ENCODE peak calls at places on chromosomes 6 and 20, in ten cellular contexts. One of them, this sample, is unnamed.

GRCh38 chr20:7272512-7272911 is 505.0 kb downstream of the BMP2 start:
- DNase-seq in NB4: peak
- DNase-seq in AG04450: no peak
- DNase-seq in NCI-H2029: no peak
- DNase-seq in AG09309: no peak
- DNase-seq in brain microvascular endothelial cell: no peak
- DNase-seq in GM18507: no peak
- DNase-seq in astrocyte of the spinal cord: peak
- DNase-seq in stimulated activated CD4-positive, alpha-beta T cell treated with anti-CD3 and anti-CD28 coated beads, Interleukin-1b, Interleukin-23, amount 100 ng/mL, for 1 hour: no peak
- DNase-seq in ELR: no peak
- DNase-seq in this sample: no peak

GRCh38 chr6:12081776-12082175 is 69.7 kb downstream of the HIVEP1 start:
- DNase-seq in NB4: no peak
- DNase-seq in AG04450: no peak
- DNase-seq in NCI-H2029: no peak
- DNase-seq in AG09309: no peak
- DNase-seq in brain microvascular endothelial cell: no peak
- DNase-seq in GM18507: no peak
- DNase-seq in astrocyte of the spinal cord: no peak
- DNase-seq in stimulated activated CD4-positive, alpha-beta T cell treated with anti-CD3 and anti-CD28 coated beads, Interleukin-1b, Interleukin-23, amount 100 ng/mL, for 1 hour: no peak
- DNase-seq in ELR: no peak
- DNase-seq in this sample: no peak

GRCh38 chr20:37160683-37161082 is 18.4 kb upstream of the RPN2 start:
- DNase-seq in NB4: no peak
- DNase-seq in AG04450: no peak
- DNase-seq in NCI-H2029: no peak
- DNase-seq in AG09309: no peak
- DNase-seq in brain microvascular endothelial cell: no peak
- DNase-seq in GM18507: no peak
- DNase-seq in astrocyte of the spinal cord: no peak
- DNase-seq in stimulated activated CD4-positive, alpha-beta T cell treated with anti-CD3 and anti-CD28 coated beads, Interleukin-1b, Interleukin-23, amount 100 ng/mL, for 1 hour: no peak
- DNase-seq in ELR: no peak
- DNase-seq in this sample: no peak

GRCh38 chr6:38213275-38213674 is 393.7 kb downstream of the ZFAND3 start:
- DNase-seq in NB4: no peak
- DNase-seq in AG04450: no peak
- DNase-seq in NCI-H2029: no peak
- DNase-seq in AG09309: no peak
- DNase-seq in brain microvascular endothelial cell: no peak
- DNase-seq in GM18507: no peak
- DNase-seq in astrocyte of the spinal cord: no peak
- DNase-seq in stimulated activated CD4-positive, alpha-beta T cell treated with anti-CD3 and anti-CD28 coated beads, Interleukin-1b, Interleukin-23, amount 100 ng/mL, for 1 hour: no peak
- DNase-seq in ELR: peak
- DNase-seq in this sample: no peak

GRCh38 chr6:29853245-29853644 is 25.6 kb downstream of the HLA-G start:
- DNase-seq in NB4: no peak
- DNase-seq in AG04450: no peak
- DNase-seq in NCI-H2029: no peak
- DNase-seq in AG09309: no peak
- DNase-seq in brain microvascular endothelial cell: no peak
- DNase-seq in GM18507: no peak
- DNase-seq in astrocyte of the spinal cord: no peak
- DNase-seq in stimulated activated CD4-positive, alpha-beta T cell treated with anti-CD3 and anti-CD28 coated beads, Interleukin-1b, Interleukin-23, amount 100 ng/mL, for 1 hour: no peak
- DNase-seq in ELR: no peak
- DNase-seq in this sample: no peak

GRCh38 chr20:9503530-9504251 is 10.7 kb upstream of the LAMP5 start:
- DNase-seq in NB4: peak
- DNase-seq in AG04450: no peak
- DNase-seq in NCI-H2029: no peak
- DNase-seq in AG09309: peak
- DNase-seq in brain microvascular endothelial cell: peak
- DNase-seq in GM18507: no peak
- DNase-seq in astrocyte of the spinal cord: peak
- DNase-seq in stimulated activated CD4-positive, alpha-beta T cell treated with anti-CD3 and anti-CD28 coated beads, Interleukin-1b, Interleukin-23, amount 100 ng/mL, for 1 hour: no peak
- DNase-seq in ELR: peak
- DNase-seq in this sample: no peak

GRCh38 chr6:95431637-95432228 is 145.6 kb upstream of the MANEA start:
- DNase-seq in NB4: peak
- DNase-seq in AG04450: peak
- DNase-seq in NCI-H2029: peak
- DNase-seq in AG09309: peak
- DNase-seq in brain microvascular endothelial cell: peak
- DNase-seq in GM18507: no peak
- DNase-seq in astrocyte of the spinal cord: peak
- DNase-seq in stimulated activated CD4-positive, alpha-beta T cell treated with anti-CD3 and anti-CD28 coated beads, Interleukin-1b, Interleukin-23, amount 100 ng/mL, for 1 hour: no peak
- DNase-seq in ELR: peak
- DNase-seq in this sample: no peak

GRCh38 chr20:48827880-48828733 is at the start of gene PREX1:
- DNase-seq in NB4: peak
- DNase-seq in AG04450: no peak
- DNase-seq in NCI-H2029: no peak
- DNase-seq in AG09309: peak
- DNase-seq in brain microvascular endothelial cell: peak
- DNase-seq in GM18507: peak
- DNase-seq in astrocyte of the spinal cord: peak
- DNase-seq in stimulated activated CD4-positive, alpha-beta T cell treated with anti-CD3 and anti-CD28 coated beads, Interleukin-1b, Interleukin-23, amount 100 ng/mL, for 1 hour: peak
- DNase-seq in ELR: peak
- DNase-seq in this sample: peak

GRCh38 chr6:109447878-109448555 is 7.5 kb downstream of the SMPD2 start:
- DNase-seq in NB4: peak
- DNase-seq in AG04450: no peak
- DNase-seq in NCI-H2029: no peak
- DNase-seq in AG09309: no peak
- DNase-seq in brain microvascular endothelial cell: no peak
- DNase-seq in GM18507: no peak
- DNase-seq in astrocyte of the spinal cord: no peak
- DNase-seq in stimulated activated CD4-positive, alpha-beta T cell treated with anti-CD3 and anti-CD28 coated beads, Interleukin-1b, Interleukin-23, amount 100 ng/mL, for 1 hour: no peak
- DNase-seq in ELR: no peak
- DNase-seq in this sample: no peak

GRCh38 chr6:1763411-1763810 is 153.7 kb downstream of the FOXC1 start:
- DNase-seq in NB4: peak
- DNase-seq in AG04450: no peak
- DNase-seq in NCI-H2029: no peak
- DNase-seq in AG09309: no peak
- DNase-seq in brain microvascular endothelial cell: no peak
- DNase-seq in GM18507: no peak
- DNase-seq in astrocyte of the spinal cord: no peak
- DNase-seq in stimulated activated CD4-positive, alpha-beta T cell treated with anti-CD3 and anti-CD28 coated beads, Interleukin-1b, Interleukin-23, amount 100 ng/mL, for 1 hour: no peak
- DNase-seq in ELR: no peak
- DNase-seq in this sample: no peak

GRCh38 chr20:52124821-52125220 is 66.8 kb downstream of the ZFP64 start:
- DNase-seq in NB4: no peak
- DNase-seq in AG04450: no peak
- DNase-seq in NCI-H2029: no peak
- DNase-seq in AG09309: no peak
- DNase-seq in brain microvascular endothelial cell: no peak
- DNase-seq in GM18507: no peak
- DNase-seq in astrocyte of the spinal cord: no peak
- DNase-seq in stimulated activated CD4-positive, alpha-beta T cell treated with anti-CD3 and anti-CD28 coated beads, Interleukin-1b, Interleukin-23, amount 100 ng/mL, for 1 hour: no peak
- DNase-seq in ELR: no peak
- DNase-seq in this sample: no peak

GRCh38 chr20:19935842-19936241 is 81.3 kb upstream of the NAA20 start:
- DNase-seq in NB4: no peak
- DNase-seq in AG04450: no peak
- DNase-seq in NCI-H2029: peak
- DNase-seq in AG09309: no peak
- DNase-seq in brain microvascular endothelial cell: no peak
- DNase-seq in GM18507: no peak
- DNase-seq in astrocyte of the spinal cord: no peak
- DNase-seq in stimulated activated CD4-positive, alpha-beta T cell treated with anti-CD3 and anti-CD28 coated beads, Interleukin-1b, Interleukin-23, amount 100 ng/mL, for 1 hour: no peak
- DNase-seq in ELR: no peak
- DNase-seq in this sample: no peak

GRCh38 chr20:24317224-24317623 is 152.2 kb upstream of the SYNDIG1 start:
- DNase-seq in NB4: no peak
- DNase-seq in AG04450: no peak
- DNase-seq in NCI-H2029: no peak
- DNase-seq in AG09309: no peak
- DNase-seq in brain microvascular endothelial cell: no peak
- DNase-seq in GM18507: no peak
- DNase-seq in astrocyte of the spinal cord: no peak
- DNase-seq in stimulated activated CD4-positive, alpha-beta T cell treated with anti-CD3 and anti-CD28 coated beads, Interleukin-1b, Interleukin-23, amount 100 ng/mL, for 1 hour: no peak
- DNase-seq in ELR: no peak
- DNase-seq in this sample: no peak

GRCh38 chr20:774016-774679 is 5.8 kb upstream of the SLC52A3 start:
- DNase-seq in NB4: peak
- DNase-seq in AG04450: no peak
- DNase-seq in NCI-H2029: no peak
- DNase-seq in AG09309: no peak
- DNase-seq in brain microvascular endothelial cell: no peak
- DNase-seq in GM18507: no peak
- DNase-seq in astrocyte of the spinal cord: no peak
- DNase-seq in stimulated activated CD4-positive, alpha-beta T cell treated with anti-CD3 and anti-CD28 coated beads, Interleukin-1b, Interleukin-23, amount 100 ng/mL, for 1 hour: no peak
- DNase-seq in ELR: no peak
- DNase-seq in this sample: no peak

GRCh38 chr6:41786451-41787218 is 859 bp upstream of the TOMM6 start:
- DNase-seq in NB4: peak
- DNase-seq in AG04450: no peak
- DNase-seq in NCI-H2029: peak
- DNase-seq in AG09309: no peak
- DNase-seq in brain microvascular endothelial cell: peak
- DNase-seq in GM18507: peak
- DNase-seq in astrocyte of the spinal cord: peak
- DNase-seq in stimulated activated CD4-positive, alpha-beta T cell treated with anti-CD3 and anti-CD28 coated beads, Interleukin-1b, Interleukin-23, amount 100 ng/mL, for 1 hour: peak
- DNase-seq in ELR: peak
- DNase-seq in this sample: peak

GRCh38 chr6:138235205-138235604 is 16.9 kb upstream of the PBOV1 start:
- DNase-seq in NB4: no peak
- DNase-seq in AG04450: no peak
- DNase-seq in NCI-H2029: no peak
- DNase-seq in AG09309: no peak
- DNase-seq in brain microvascular endothelial cell: no peak
- DNase-seq in GM18507: no peak
- DNase-seq in astrocyte of the spinal cord: no peak
- DNase-seq in stimulated activated CD4-positive, alpha-beta T cell treated with anti-CD3 and anti-CD28 coated beads, Interleukin-1b, Interleukin-23, amount 100 ng/mL, for 1 hour: no peak
- DNase-seq in ELR: no peak
- DNase-seq in this sample: no peak

GRCh38 chr6:118580585-118581419 is 32.7 kb downstream of the PLN start:
- DNase-seq in NB4: peak
- DNase-seq in AG04450: peak
- DNase-seq in NCI-H2029: peak
- DNase-seq in AG09309: peak
- DNase-seq in brain microvascular endothelial cell: peak
- DNase-seq in GM18507: no peak
- DNase-seq in astrocyte of the spinal cord: peak
- DNase-seq in stimulated activated CD4-positive, alpha-beta T cell treated with anti-CD3 and anti-CD28 coated beads, Interleukin-1b, Interleukin-23, amount 100 ng/mL, for 1 hour: no peak
- DNase-seq in ELR: peak
- DNase-seq in this sample: no peak

GRCh38 chr20:36313936-36314335 is 7.8 kb downstream of the DLGAP4 start:
- DNase-seq in NB4: no peak
- DNase-seq in AG04450: no peak
- DNase-seq in NCI-H2029: no peak
- DNase-seq in AG09309: no peak
- DNase-seq in brain microvascular endothelial cell: no peak
- DNase-seq in GM18507: no peak
- DNase-seq in astrocyte of the spinal cord: no peak
- DNase-seq in stimulated activated CD4-positive, alpha-beta T cell treated with anti-CD3 and anti-CD28 coated beads, Interleukin-1b, Interleukin-23, amount 100 ng/mL, for 1 hour: no peak
- DNase-seq in ELR: no peak
- DNase-seq in this sample: no peak

GRCh38 chr6:34130870-34131269 is 15.0 kb downstream of the GRM4 start:
- DNase-seq in NB4: no peak
- DNase-seq in AG04450: no peak
- DNase-seq in NCI-H2029: no peak
- DNase-seq in AG09309: no peak
- DNase-seq in brain microvascular endothelial cell: no peak
- DNase-seq in GM18507: no peak
- DNase-seq in astrocyte of the spinal cord: no peak
- DNase-seq in stimulated activated CD4-positive, alpha-beta T cell treated with anti-CD3 and anti-CD28 coated beads, Interleukin-1b, Interleukin-23, amount 100 ng/mL, for 1 hour: no peak
- DNase-seq in ELR: peak
- DNase-seq in this sample: no peak

GRCh38 chr6:13302751-13303667 is 25.3 kb downstream of the TBC1D7 start:
- DNase-seq in NB4: peak
- DNase-seq in AG04450: peak
- DNase-seq in NCI-H2029: peak
- DNase-seq in AG09309: peak
- DNase-seq in brain microvascular endothelial cell: peak
- DNase-seq in GM18507: peak
- DNase-seq in astrocyte of the spinal cord: peak
- DNase-seq in stimulated activated CD4-positive, alpha-beta T cell treated with anti-CD3 and anti-CD28 coated beads, Interleukin-1b, Interleukin-23, amount 100 ng/mL, for 1 hour: no peak
- DNase-seq in ELR: peak
- DNase-seq in this sample: peak

GRCh38 chr6:21331221-21331620 is 262.3 kb upstream of the SOX4 start:
- DNase-seq in NB4: no peak
- DNase-seq in AG04450: no peak
- DNase-seq in NCI-H2029: no peak
- DNase-seq in AG09309: no peak
- DNase-seq in brain microvascular endothelial cell: no peak
- DNase-seq in GM18507: no peak
- DNase-seq in astrocyte of the spinal cord: no peak
- DNase-seq in stimulated activated CD4-positive, alpha-beta T cell treated with anti-CD3 and anti-CD28 coated beads, Interleukin-1b, Interleukin-23, amount 100 ng/mL, for 1 hour: no peak
- DNase-seq in ELR: no peak
- DNase-seq in this sample: no peak

GRCh38 chr6:31676904-31677303 is 4.0 kb downstream of the LY6G5C start:
- DNase-seq in NB4: no peak
- DNase-seq in AG04450: no peak
- DNase-seq in NCI-H2029: no peak
- DNase-seq in AG09309: no peak
- DNase-seq in brain microvascular endothelial cell: no peak
- DNase-seq in GM18507: no peak
- DNase-seq in astrocyte of the spinal cord: no peak
- DNase-seq in stimulated activated CD4-positive, alpha-beta T cell treated with anti-CD3 and anti-CD28 coated beads, Interleukin-1b, Interleukin-23, amount 100 ng/mL, for 1 hour: no peak
- DNase-seq in ELR: no peak
- DNase-seq in this sample: no peak

GRCh38 chr20:58003525-58003924 is 224.9 kb downstream of the ANKRD60 start:
- DNase-seq in NB4: no peak
- DNase-seq in AG04450: no peak
- DNase-seq in NCI-H2029: no peak
- DNase-seq in AG09309: no peak
- DNase-seq in brain microvascular endothelial cell: no peak
- DNase-seq in GM18507: no peak
- DNase-seq in astrocyte of the spinal cord: no peak
- DNase-seq in stimulated activated CD4-positive, alpha-beta T cell treated with anti-CD3 and anti-CD28 coated beads, Interleukin-1b, Interleukin-23, amount 100 ng/mL, for 1 hour: no peak
- DNase-seq in ELR: peak
- DNase-seq in this sample: no peak

GRCh38 chr6:133241088-133241900 is at the start of gene EYA4:
- DNase-seq in NB4: no peak
- DNase-seq in AG04450: no peak
- DNase-seq in NCI-H2029: no peak
- DNase-seq in AG09309: no peak
- DNase-seq in brain microvascular endothelial cell: no peak
- DNase-seq in GM18507: no peak
- DNase-seq in astrocyte of the spinal cord: peak
- DNase-seq in stimulated activated CD4-positive, alpha-beta T cell treated with anti-CD3 and anti-CD28 coated beads, Interleukin-1b, Interleukin-23, amount 100 ng/mL, for 1 hour: no peak
- DNase-seq in ELR: peak
- DNase-seq in this sample: no peak

GRCh38 chr6:152161501-152161900 is 354.0 kb downstream of the ESR1 start:
- DNase-seq in NB4: no peak
- DNase-seq in AG04450: peak
- DNase-seq in NCI-H2029: no peak
- DNase-seq in AG09309: no peak
- DNase-seq in brain microvascular endothelial cell: peak
- DNase-seq in GM18507: no peak
- DNase-seq in astrocyte of the spinal cord: peak
- DNase-seq in stimulated activated CD4-positive, alpha-beta T cell treated with anti-CD3 and anti-CD28 coated beads, Interleukin-1b, Interleukin-23, amount 100 ng/mL, for 1 hour: no peak
- DNase-seq in ELR: peak
- DNase-seq in this sample: no peak

GRCh38 chr6:39520411-39520810 is 197.9 kb upstream of the KCNK16 start:
- DNase-seq in NB4: peak
- DNase-seq in AG04450: no peak
- DNase-seq in NCI-H2029: no peak
- DNase-seq in AG09309: no peak
- DNase-seq in brain microvascular endothelial cell: no peak
- DNase-seq in GM18507: no peak
- DNase-seq in astrocyte of the spinal cord: no peak
- DNase-seq in stimulated activated CD4-positive, alpha-beta T cell treated with anti-CD3 and anti-CD28 coated beads, Interleukin-1b, Interleukin-23, amount 100 ng/mL, for 1 hour: no peak
- DNase-seq in ELR: no peak
- DNase-seq in this sample: no peak

GRCh38 chr6:3797231-3798200 is 46.0 kb upstream of the PXDC1 start:
- DNase-seq in NB4: no peak
- DNase-seq in AG04450: peak
- DNase-seq in NCI-H2029: peak
- DNase-seq in AG09309: peak
- DNase-seq in brain microvascular endothelial cell: peak
- DNase-seq in GM18507: no peak
- DNase-seq in astrocyte of the spinal cord: peak
- DNase-seq in stimulated activated CD4-positive, alpha-beta T cell treated with anti-CD3 and anti-CD28 coated beads, Interleukin-1b, Interleukin-23, amount 100 ng/mL, for 1 hour: no peak
- DNase-seq in ELR: peak
- DNase-seq in this sample: no peak

GRCh38 chr20:47379433-47380150 is 23.1 kb upstream of the ZMYND8 start:
- DNase-seq in NB4: no peak
- DNase-seq in AG04450: peak
- DNase-seq in NCI-H2029: no peak
- DNase-seq in AG09309: no peak
- DNase-seq in brain microvascular endothelial cell: peak
- DNase-seq in GM18507: no peak
- DNase-seq in astrocyte of the spinal cord: peak
- DNase-seq in stimulated activated CD4-positive, alpha-beta T cell treated with anti-CD3 and anti-CD28 coated beads, Interleukin-1b, Interleukin-23, amount 100 ng/mL, for 1 hour: no peak
- DNase-seq in ELR: peak
- DNase-seq in this sample: no peak

This sample was measured in NK-92 treated with Interleukin-12 subunit alpha and Interleukin-12 subunit beta, amount 100 ng/mL, for 24 hours.